ENCODE peak calls at places on chromosomes 2 and 18, in eight cellular contexts. Q is activated T-cell treated with anti-CD3 and anti-CD28 coated beads, Interleukin-2, amount 50 U/mL, for 72 hours; A is left cardiac atrium; K is cerebellar cortex; R is hippocampal formation; T is esophagus squamous epithelium; L is stimulated activated CD8-positive, alpha-beta memory T cell treated with anti-CD3 and anti-CD28 coated beads, Interleukin-7, amount 100 ng/mL, for 24 hours; U is ovary. G is an unnamed sample.

GRCh38 chr2:69652206-69652605 is 8.7 kb upstream of the AAK1 start:
- DNase-seq in Q (no peak), A (no peak), K (no peak), R (no peak), T (peak), L (no peak), U (no peak), G (no peak)

GRCh38 chr2:190432567-190433231 is 24.5 kb downstream of the MFSD6 start:
- DNase-seq in Q (no peak), A (no peak), K (no peak), R (no peak), T (no peak), L (no peak), U (no peak), G (no peak)

GRCh38 chr2:46241344-46241743 is 55.9 kb upstream of the EPAS1 start:
- DNase-seq in Q (no peak), A (no peak), K (no peak), R (no peak), T (no peak), L (no peak), U (no peak), G (no peak)

GRCh38 chr2:238239872-238240760 is at the start of gene HES6:
- DNase-seq in Q (peak), A (peak), K (peak), R (peak), T (peak), L (peak), U (peak), G (peak)

GRCh38 chr2:79855264-79856006 is 342.6 kb downstream of the CTNNA2 start:
- DNase-seq in Q (no peak), A (no peak), K (peak), R (peak), T (no peak), L (no peak), U (no peak), G (no peak)

GRCh38 chr2:238060542-238061309 is at the start of gene SCLY:
- DNase-seq in Q (peak), A (peak), K (peak), R (peak), T (peak), L (peak), U (peak), G (peak)

GRCh38 chr2:235413084-235413483 is 80.8 kb upstream of the AGAP1 start:
- DNase-seq in Q (no peak), A (no peak), K (peak), R (no peak), T (no peak), L (no peak), U (no peak), G (no peak)

GRCh38 chr2:156955701-156956100 is 301.8 kb upstream of the GALNT5 start:
- DNase-seq in Q (no peak), A (no peak), K (no peak), R (no peak), T (no peak), L (no peak), U (no peak), G (no peak)

GRCh38 chr18:21242141-21243040 is at the start of gene GREB1L:
- DNase-seq in Q (peak), A (peak), K (peak), R (peak), T (no peak), L (no peak), U (peak), G (peak)

GRCh38 chr2:209771474-209772292 is at the start of gene UNC80:
- DNase-seq in Q (peak), A (peak), K (peak), R (peak), T (no peak), L (no peak), U (peak), G (peak)

GRCh38 chr2:142707318-142707717 is 170.1 kb upstream of the KYNU start:
- DNase-seq in Q (no peak), A (no peak), K (no peak), R (no peak), T (no peak), L (no peak), U (no peak), G (no peak)

GRCh38 chr2:231611273-231612198 is 18.9 kb downstream of the TEX44 start:
- DNase-seq in Q (peak), A (peak), K (peak), R (no peak), T (no peak), L (no peak), U (no peak), G (no peak)

GRCh38 chr2:69624153-69624552 is 19.4 kb downstream of the AAK1 start:
- DNase-seq in Q (no peak), A (no peak), K (no peak), R (no peak), T (no peak), L (no peak), U (no peak), G (no peak)

GRCh38 chr18:55582325-55582724 is 5.7 kb downstream of the TCF4 start:
- DNase-seq in Q (no peak), A (no peak), K (peak), R (no peak), T (no peak), L (no peak), U (no peak), G (no peak)

GRCh38 chr2:189191766-189192165 is 12.2 kb upstream of the COL5A2 start:
- DNase-seq in Q (no peak), A (no peak), K (no peak), R (no peak), T (no peak), L (no peak), U (no peak), G (no peak)

GRCh38 chr2:70029814-70030409 is 57.4 kb upstream of the PCBP1 start:
- DNase-seq in Q (no peak), A (peak), K (no peak), R (peak), T (no peak), L (no peak), U (peak), G (peak)

GRCh38 chr18:61606068-61606660 is 272.9 kb downstream of the CDH20 start:
- DNase-seq in Q (no peak), A (peak), K (peak), R (no peak), T (no peak), L (no peak), U (no peak), G (no peak)

GRCh38 chr2:9000442-9000841 is 3.0 kb downstream of the MBOAT2 start:
- DNase-seq in Q (no peak), A (no peak), K (no peak), R (no peak), T (no peak), L (no peak), U (no peak), G (no peak)

GRCh38 chr2:169573974-169574299 is 272 bp upstream of the FASTKD1 start:
- DNase-seq in Q (no peak), A (no peak), K (no peak), R (no peak), T (no peak), L (no peak), U (no peak), G (no peak)

GRCh38 chr2:98634406-98635092 is 26.2 kb downstream of the UNC50 start:
- DNase-seq in Q (peak), A (no peak), K (no peak), R (no peak), T (no peak), L (no peak), U (no peak), G (no peak)

GRCh38 chr2:54360055-54360792 is 95.9 kb upstream of the SPTBN1 start:
- DNase-seq in Q (no peak), A (peak), K (peak), R (peak), T (no peak), L (no peak), U (peak), G (no peak)

GRCh38 chr2:45974762-45975408 is 322.3 kb upstream of the EPAS1 start:
- DNase-seq in Q (no peak), A (no peak), K (no peak), R (no peak), T (no peak), L (no peak), U (no peak), G (no peak)

GRCh38 chr2:10467401-10467800 is 19.3 kb upstream of the ODC1 start:
- DNase-seq in Q (no peak), A (no peak), K (no peak), R (no peak), T (no peak), L (no peak), U (no peak), G (no peak)

GRCh38 chr2:121748202-121748601 is 7.2 kb upstream of the TSN start:
- DNase-seq in Q (no peak), A (no peak), K (no peak), R (no peak), T (no peak), L (no peak), U (no peak), G (no peak)

GRCh38 chr2:54497738-54498680 is 41.9 kb downstream of the SPTBN1 start:
- DNase-seq in Q (no peak), A (peak), K (peak), R (peak), T (no peak), L (no peak), U (no peak), G (no peak)

GRCh38 chr2:59034791-59035190 is 793.7 kb upstream of the FANCL start:
- DNase-seq in Q (no peak), A (no peak), K (no peak), R (no peak), T (no peak), L (no peak), U (no peak), G (no peak)

GRCh38 chr18:57122906-57123510 is 23.9 kb upstream of the BOD1L2 start:
- DNase-seq in Q (no peak), A (no peak), K (no peak), R (no peak), T (no peak), L (no peak), U (no peak), G (no peak)

GRCh38 chr18:57113783-57114465 is 33.0 kb upstream of the BOD1L2 start:
- DNase-seq in Q (no peak), A (no peak), K (peak), R (peak), T (no peak), L (no peak), U (no peak), G (no peak)

GRCh38 chr2:122186761-122187222 is 431.3 kb downstream of the TSN start:
- DNase-seq in Q (no peak), A (peak), K (no peak), R (no peak), T (no peak), L (no peak), U (no peak), G (no peak)

GRCh38 chr2:31322376-31322775 is 88.4 kb downstream of the EHD3 start:
- DNase-seq in Q (no peak), A (no peak), K (no peak), R (no peak), T (no peak), L (no peak), U (no peak), G (no peak)

GRCh38 chr18:78241535-78242306 is 737.9 kb upstream of the SALL3 start:
- DNase-seq in Q (no peak), A (no peak), K (no peak), R (no peak), T (no peak), L (no peak), U (no peak), G (no peak)